ENCODE peak calls at places on chromosomes 13 and 19, in seven cellular contexts. One of them, this sample, is unnamed. For H3K9me3 and H3K4me1, the result is how much of the 10 kb centered on the place peaks cover.

GRCh38 chr19:6238643-6239281 is 41.0 kb downstream of the MLLT1 start:
- DNase-seq in heart left ventricle: peak
- DNase-seq in CD4-positive, CD25-positive, alpha-beta regulatory T cell: no peak
- DNase-seq in CD8-positive, alpha-beta T cell: no peak
- DNase-seq in A549: no peak
- DNase-seq in left lung: no peak
- DNase-seq in ascending aorta: no peak
- DNase-seq in this sample: no peak

GRCh38 chr19:16330368-16330801 is 5.8 kb downstream of the KLF2 start:
- DNase-seq in heart left ventricle: peak
- DNase-seq in CD4-positive, CD25-positive, alpha-beta regulatory T cell: peak
- DNase-seq in CD8-positive, alpha-beta T cell: peak
- DNase-seq in A549: peak
- DNase-seq in left lung: peak
- DNase-seq in ascending aorta: peak
- DNase-seq in this sample: peak

GRCh38 chr19:36032251-36033104 is at the start of gene CLIP3:
- DNase-seq in heart left ventricle: peak
- DNase-seq in CD4-positive, CD25-positive, alpha-beta regulatory T cell: peak
- DNase-seq in CD8-positive, alpha-beta T cell: peak
- DNase-seq in A549: no peak
- DNase-seq in left lung: peak
- DNase-seq in ascending aorta: peak
- DNase-seq in this sample: no peak

GRCh38 chr13:105410602-105411001 is 1124.9 kb downstream of the EFNB2 start:
- DNase-seq in heart left ventricle: peak
- DNase-seq in CD4-positive, CD25-positive, alpha-beta regulatory T cell: no peak
- DNase-seq in CD8-positive, alpha-beta T cell: no peak
- DNase-seq in A549: peak
- DNase-seq in left lung: peak
- DNase-seq in ascending aorta: no peak
- DNase-seq in this sample: no peak

GRCh38 chr13:89862691-89863036 is 1484.8 kb upstream of the MIR17HG start:
- DNase-seq in heart left ventricle: no peak
- DNase-seq in CD4-positive, CD25-positive, alpha-beta regulatory T cell: no peak
- DNase-seq in CD8-positive, alpha-beta T cell: no peak
- DNase-seq in A549: no peak
- DNase-seq in left lung: no peak
- DNase-seq in ascending aorta: no peak
- DNase-seq in this sample: no peak

GRCh38 chr13:113841355-113841653 is 22.6 kb downstream of the GAS6 start:
- DNase-seq in heart left ventricle: no peak
- DNase-seq in CD4-positive, CD25-positive, alpha-beta regulatory T cell: no peak
- DNase-seq in CD8-positive, alpha-beta T cell: no peak
- DNase-seq in A549: no peak
- DNase-seq in left lung: no peak
- DNase-seq in ascending aorta: no peak
- DNase-seq in this sample: no peak

GRCh38 chr19:21848706-21849105 is 12.7 kb upstream of the ZNF43 start:
- DNase-seq in heart left ventricle: no peak
- DNase-seq in CD4-positive, CD25-positive, alpha-beta regulatory T cell: no peak
- DNase-seq in CD8-positive, alpha-beta T cell: no peak
- DNase-seq in A549: peak
- DNase-seq in left lung: peak
- DNase-seq in ascending aorta: no peak
- DNase-seq in this sample: no peak

GRCh38 chr13:34031629-34032028 is 213.7 kb downstream of the RFC3 start:
- DNase-seq in heart left ventricle: no peak
- DNase-seq in CD4-positive, CD25-positive, alpha-beta regulatory T cell: no peak
- DNase-seq in CD8-positive, alpha-beta T cell: no peak
- DNase-seq in A549: no peak
- DNase-seq in left lung: no peak
- DNase-seq in ascending aorta: no peak
- DNase-seq in this sample: no peak

GRCh38 chr19:42281175-42282035 is 12.4 kb downstream of the CIC start:
- DNase-seq in heart left ventricle: peak
- DNase-seq in CD4-positive, CD25-positive, alpha-beta regulatory T cell: peak
- DNase-seq in CD8-positive, alpha-beta T cell: no peak
- DNase-seq in A549: peak
- DNase-seq in left lung: peak
- DNase-seq in ascending aorta: peak
- DNase-seq in this sample: no peak

GRCh38 chr13:76882431-76882830 is 3.8 kb downstream of the KCTD12 start:
- DNase-seq in heart left ventricle: no peak
- DNase-seq in CD4-positive, CD25-positive, alpha-beta regulatory T cell: no peak
- DNase-seq in CD8-positive, alpha-beta T cell: no peak
- DNase-seq in A549: no peak
- DNase-seq in left lung: no peak
- DNase-seq in ascending aorta: no peak
- DNase-seq in this sample: no peak

GRCh38 chr13:23570099-23570926 is at the start of gene TNFRSF19:
- DNase-seq in heart left ventricle: peak
- DNase-seq in CD4-positive, CD25-positive, alpha-beta regulatory T cell: no peak
- DNase-seq in CD8-positive, alpha-beta T cell: no peak
- DNase-seq in A549: no peak
- DNase-seq in left lung: no peak
- DNase-seq in ascending aorta: no peak
- DNase-seq in this sample: no peak

GRCh38 chr19:14375055-14375581 is 6.1 kb upstream of the ADGRE5 start:
- DNase-seq in heart left ventricle: peak
- DNase-seq in CD4-positive, CD25-positive, alpha-beta regulatory T cell: peak
- DNase-seq in CD8-positive, alpha-beta T cell: no peak
- DNase-seq in A549: no peak
- DNase-seq in left lung: peak
- DNase-seq in ascending aorta: peak
- DNase-seq in this sample: peak

GRCh38 chr13:44280461-44280860 is 93.2 kb upstream of the SERP2 start:
- DNase-seq in heart left ventricle: no peak
- DNase-seq in CD4-positive, CD25-positive, alpha-beta regulatory T cell: no peak
- DNase-seq in CD8-positive, alpha-beta T cell: no peak
- DNase-seq in A549: no peak
- DNase-seq in left lung: no peak
- DNase-seq in ascending aorta: no peak
- DNase-seq in this sample: no peak

GRCh38 chr19:10946964-10947657 is 13.7 kb upstream of the SMARCA4 start:
- DNase-seq in heart left ventricle: no peak
- DNase-seq in CD4-positive, CD25-positive, alpha-beta regulatory T cell: no peak
- DNase-seq in CD8-positive, alpha-beta T cell: no peak
- DNase-seq in A549: no peak
- DNase-seq in left lung: no peak
- DNase-seq in ascending aorta: no peak
- DNase-seq in this sample: no peak

GRCh38 chr19:23118400-23118799 is 1.6 kb downstream of the ZNF730 start:
- DNase-seq in heart left ventricle: no peak
- DNase-seq in CD4-positive, CD25-positive, alpha-beta regulatory T cell: no peak
- DNase-seq in CD8-positive, alpha-beta T cell: no peak
- DNase-seq in A549: no peak
- DNase-seq in left lung: no peak
- DNase-seq in ascending aorta: no peak
- DNase-seq in this sample: no peak

GRCh38 chr19:40688294-40688693 is 2.2 kb downstream of the NUMBL start:
- DNase-seq in heart left ventricle: no peak
- DNase-seq in CD4-positive, CD25-positive, alpha-beta regulatory T cell: no peak
- DNase-seq in CD8-positive, alpha-beta T cell: no peak
- DNase-seq in A549: no peak
- DNase-seq in left lung: no peak
- DNase-seq in ascending aorta: no peak
- DNase-seq in this sample: no peak
- H3K4me3 ChIP-seq in heart left ventricle: no peak
- H3K4me3 ChIP-seq in CD4-positive, CD25-positive, alpha-beta regulatory T cell: no peak
- H3K4me3 ChIP-seq in CD8-positive, alpha-beta T cell: no peak
- H3K4me3 ChIP-seq in A549: no peak
- H3K4me3 ChIP-seq in left lung: no peak
- H3K4me3 ChIP-seq in ascending aorta: peak
- H3K4me3 ChIP-seq in this sample: no peak

DNA sequence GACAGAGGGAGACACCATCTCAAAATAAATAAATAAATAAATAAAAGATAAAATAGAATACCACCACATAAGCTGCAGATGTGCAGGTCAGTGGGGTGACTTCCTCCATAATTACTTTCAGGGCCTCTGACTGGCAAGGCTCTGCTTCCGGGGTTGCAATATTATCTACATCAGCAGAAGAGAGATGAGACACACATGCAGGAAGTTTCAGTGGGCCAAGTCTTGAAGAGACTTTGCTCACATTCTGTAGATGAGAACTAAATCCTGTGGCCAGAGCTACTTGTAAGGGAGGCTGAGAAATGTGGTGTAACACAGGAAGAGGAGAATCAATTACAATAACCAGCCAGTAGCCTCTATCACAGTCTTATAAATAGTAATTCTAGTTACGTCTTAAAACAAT is 89.9 kb upstream of the MAB21L1 start:
- DNase-seq in heart left ventricle: no peak
- DNase-seq in CD4-positive, CD25-positive, alpha-beta regulatory T cell: no peak
- DNase-seq in CD8-positive, alpha-beta T cell: no peak
- DNase-seq in A549: no peak
- DNase-seq in left lung: no peak
- DNase-seq in ascending aorta: no peak
- DNase-seq in this sample: no peak
- H3K9me3 ChIP-seq in heart left ventricle: under half
- H3K9me3 ChIP-seq in CD4-positive, CD25-positive, alpha-beta regulatory T cell: under half
- H3K9me3 ChIP-seq in CD8-positive, alpha-beta T cell: under half
- H3K9me3 ChIP-seq in A549: under half
- H3K9me3 ChIP-seq in left lung: under half
- H3K9me3 ChIP-seq in ascending aorta: under half
- H3K9me3 ChIP-seq in this sample: under half

GRCh38 chr19:50964266-50964665 is 5.1 kb downstream of the KLK6 start:
- DNase-seq in heart left ventricle: no peak
- DNase-seq in CD4-positive, CD25-positive, alpha-beta regulatory T cell: no peak
- DNase-seq in CD8-positive, alpha-beta T cell: no peak
- DNase-seq in A549: no peak
- DNase-seq in left lung: no peak
- DNase-seq in ascending aorta: no peak
- DNase-seq in this sample: no peak
- H3K4me1 ChIP-seq in heart left ventricle: under half
- H3K4me1 ChIP-seq in CD4-positive, CD25-positive, alpha-beta regulatory T cell: under half
- H3K4me1 ChIP-seq in CD8-positive, alpha-beta T cell: under half
- H3K4me1 ChIP-seq in A549: under half
- H3K4me1 ChIP-seq in left lung: under half
- H3K4me1 ChIP-seq in ascending aorta: under half
- H3K4me1 ChIP-seq in this sample: under half

GRCh38 chr13:27396252-27396846 is 28.1 kb upstream of the GTF3A start:
- DNase-seq in heart left ventricle: no peak
- DNase-seq in CD4-positive, CD25-positive, alpha-beta regulatory T cell: no peak
- DNase-seq in CD8-positive, alpha-beta T cell: no peak
- DNase-seq in A549: no peak
- DNase-seq in left lung: no peak
- DNase-seq in ascending aorta: no peak
- DNase-seq in this sample: no peak
- H3K4me3 ChIP-seq in heart left ventricle: no peak
- H3K4me3 ChIP-seq in CD4-positive, CD25-positive, alpha-beta regulatory T cell: no peak
- H3K4me3 ChIP-seq in CD8-positive, alpha-beta T cell: no peak
- H3K4me3 ChIP-seq in A549: no peak
- H3K4me3 ChIP-seq in left lung: no peak
- H3K4me3 ChIP-seq in ascending aorta: no peak
- H3K4me3 ChIP-seq in this sample: no peak

DNA sequence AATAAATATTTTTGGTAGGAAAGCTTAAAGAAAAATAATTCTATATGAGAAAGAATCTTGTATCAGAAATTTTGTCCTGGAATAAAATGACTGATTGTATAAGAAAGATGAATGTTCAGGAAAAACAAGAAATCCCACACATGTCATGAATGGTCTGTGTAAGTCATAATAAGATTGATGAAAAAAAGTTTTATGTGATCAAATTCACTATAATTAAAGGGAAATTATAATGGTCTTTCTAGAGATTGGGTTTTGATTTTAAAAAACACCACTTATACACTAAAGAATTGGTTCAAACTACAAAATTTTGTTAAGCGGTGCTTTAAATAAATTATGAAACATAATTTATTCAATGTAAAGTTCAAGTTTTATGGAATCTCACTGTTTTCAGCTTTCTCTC is 7.2 kb upstream of the ZNF841 start:
- DNase-seq in heart left ventricle: no peak
- DNase-seq in CD4-positive, CD25-positive, alpha-beta regulatory T cell: no peak
- DNase-seq in CD8-positive, alpha-beta T cell: no peak
- DNase-seq in A549: no peak
- DNase-seq in left lung: no peak
- DNase-seq in ascending aorta: no peak
- DNase-seq in this sample: no peak
- H3K9me3 ChIP-seq in heart left ventricle: half or more
- H3K9me3 ChIP-seq in CD4-positive, CD25-positive, alpha-beta regulatory T cell: half or more
- H3K9me3 ChIP-seq in CD8-positive, alpha-beta T cell: under half
- H3K9me3 ChIP-seq in A549: half or more
- H3K9me3 ChIP-seq in left lung: under half
- H3K9me3 ChIP-seq in ascending aorta: under half
- H3K9me3 ChIP-seq in this sample: under half

DNA sequence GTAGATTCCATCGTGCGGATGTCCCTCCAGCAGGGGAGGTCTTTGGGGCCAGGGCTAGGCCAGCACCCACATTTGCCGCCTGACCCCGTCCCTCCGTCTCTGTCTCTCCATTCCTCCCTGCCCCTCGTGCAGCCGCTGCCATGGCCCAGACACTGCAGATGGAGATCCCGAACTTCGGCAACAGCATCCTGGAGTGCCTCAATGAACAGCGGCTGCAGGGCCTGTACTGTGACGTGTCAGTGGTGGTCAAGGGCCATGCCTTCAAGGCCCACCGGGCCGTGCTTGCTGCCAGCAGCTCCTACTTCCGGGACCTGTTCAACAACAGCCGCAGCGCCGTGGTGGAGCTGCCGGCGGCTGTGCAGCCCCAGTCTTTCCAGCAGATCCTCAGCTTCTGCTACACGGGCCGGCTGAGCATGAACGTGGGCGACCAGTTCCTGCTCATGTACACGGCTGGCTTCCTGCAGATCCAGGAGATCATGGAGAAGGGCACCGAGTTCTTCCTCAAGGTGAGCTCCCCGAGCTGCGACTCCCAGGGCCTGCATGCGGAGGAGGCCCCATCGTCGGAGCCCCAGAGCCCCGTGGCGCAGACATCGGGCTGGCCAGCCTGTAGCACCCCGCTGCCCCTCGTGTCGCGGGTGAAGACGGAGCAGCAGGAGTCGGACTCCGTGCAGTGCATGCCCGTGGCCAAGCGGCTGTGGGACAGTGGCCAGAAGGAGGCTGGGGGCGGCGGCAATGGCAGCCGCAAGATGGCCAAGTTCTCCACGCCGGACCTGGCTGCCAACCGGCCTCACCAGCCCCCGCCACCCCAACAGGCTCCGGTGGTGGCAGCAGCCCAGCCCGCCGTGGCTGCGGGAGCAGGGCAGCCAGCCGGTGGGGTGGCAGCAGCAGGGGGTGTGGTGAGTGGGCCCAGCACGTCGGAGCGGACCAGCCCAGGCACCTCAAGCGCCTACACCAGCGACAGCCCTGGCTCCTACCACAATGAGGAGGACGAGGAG is 14.8 kb downstream of the STX10 start:
- DNase-seq in heart left ventricle: no peak
- DNase-seq in CD4-positive, CD25-positive, alpha-beta regulatory T cell: no peak
- DNase-seq in CD8-positive, alpha-beta T cell: no peak
- DNase-seq in A549: no peak
- DNase-seq in left lung: no peak
- DNase-seq in ascending aorta: no peak
- DNase-seq in this sample: no peak
- H3K4me1 ChIP-seq in heart left ventricle: under half
- H3K4me1 ChIP-seq in CD4-positive, CD25-positive, alpha-beta regulatory T cell: under half
- H3K4me1 ChIP-seq in CD8-positive, alpha-beta T cell: under half
- H3K4me1 ChIP-seq in A549: under half
- H3K4me1 ChIP-seq in left lung: under half
- H3K4me1 ChIP-seq in ascending aorta: under half
- H3K4me1 ChIP-seq in this sample: under half

DNA sequence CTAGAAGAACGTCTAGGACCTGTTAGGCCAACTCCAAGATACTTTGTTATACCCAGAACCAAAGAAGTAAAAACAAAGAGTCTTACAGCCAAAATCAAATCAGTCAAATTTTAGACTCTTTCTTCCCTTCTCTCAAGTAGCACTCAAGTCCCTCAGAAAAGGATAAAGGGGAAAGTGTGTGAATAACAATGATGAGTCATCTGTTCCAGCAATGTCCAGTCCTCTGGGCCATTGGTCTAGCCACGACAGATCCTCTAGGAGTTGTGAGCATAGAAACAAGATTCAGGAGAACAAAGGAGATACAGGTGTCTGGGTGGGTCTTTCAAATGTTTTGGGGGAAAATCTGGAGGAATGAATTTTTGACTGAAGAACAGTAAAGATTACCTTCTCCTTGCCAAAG is 36.3 kb downstream of the STOML3 start:
- DNase-seq in heart left ventricle: no peak
- DNase-seq in CD4-positive, CD25-positive, alpha-beta regulatory T cell: no peak
- DNase-seq in CD8-positive, alpha-beta T cell: no peak
- DNase-seq in A549: no peak
- DNase-seq in left lung: no peak
- DNase-seq in ascending aorta: no peak
- DNase-seq in this sample: no peak
- H3K4me3 ChIP-seq in heart left ventricle: no peak
- H3K4me3 ChIP-seq in CD4-positive, CD25-positive, alpha-beta regulatory T cell: no peak
- H3K4me3 ChIP-seq in CD8-positive, alpha-beta T cell: no peak
- H3K4me3 ChIP-seq in A549: no peak
- H3K4me3 ChIP-seq in left lung: no peak
- H3K4me3 ChIP-seq in ascending aorta: no peak
- H3K4me3 ChIP-seq in this sample: no peak